ENCODE peak calls at places on chromosomes 3 and 15, in seven cellular contexts. One of them, this sample, is unnamed.
A peak's percentile ranks its signal among the peaks of the same experiment; 100 is the strongest.

GRCh38 chr3:125357837-125358236 is 17.3 kb downstream of the ZNF148 start:
- DNase-seq in thoracic aorta: no peak
- DNase-seq in SK-MEL-5: no peak
- DNase-seq in WERI-Rb-1: no peak
- DNase-seq in NT2/D1: no peak
- DNase-seq in globus pallidus: no peak
- DNase-seq in mesendoderm: no peak
- DNase-seq in this sample: no peak

GRCh38 chr3:176087066-176087697 is 1110.1 kb downstream of the TBL1XR1 start:
- DNase-seq in thoracic aorta: no peak
- DNase-seq in SK-MEL-5: no peak
- DNase-seq in WERI-Rb-1: no peak
- DNase-seq in NT2/D1: no peak
- DNase-seq in globus pallidus: no peak
- DNase-seq in mesendoderm: no peak
- DNase-seq in this sample: no peak

GRCh38 chr3:57820479-57820878 is 64.4 kb downstream of the SLMAP start:
- DNase-seq in thoracic aorta: no peak
- DNase-seq in SK-MEL-5: no peak
- DNase-seq in WERI-Rb-1: no peak
- DNase-seq in NT2/D1: no peak
- DNase-seq in globus pallidus: no peak
- DNase-seq in mesendoderm: peak; percentile 71
- DNase-seq in this sample: no peak

GRCh38 chr3:163547045-163547692 is 1531.1 kb downstream of the SI start:
- DNase-seq in thoracic aorta: no peak
- DNase-seq in SK-MEL-5: no peak
- DNase-seq in WERI-Rb-1: no peak
- DNase-seq in NT2/D1: no peak
- DNase-seq in globus pallidus: no peak
- DNase-seq in mesendoderm: peak; percentile 63
- DNase-seq in this sample: no peak

GRCh38 chr15:78075490-78076230 is 1.9 kb downstream of the TBC1D2B start:
- DNase-seq in thoracic aorta: no peak
- DNase-seq in SK-MEL-5: peak; percentile 41
- DNase-seq in WERI-Rb-1: no peak
- DNase-seq in NT2/D1: peak; percentile 56
- DNase-seq in globus pallidus: no peak
- DNase-seq in mesendoderm: peak; percentile 93
- DNase-seq in this sample: peak; percentile 85

GRCh38 chr3:49333091-49333490 is 6.8 kb downstream of the USP4 start:
- DNase-seq in thoracic aorta: no peak
- DNase-seq in SK-MEL-5: no peak
- DNase-seq in WERI-Rb-1: no peak
- DNase-seq in NT2/D1: no peak
- DNase-seq in globus pallidus: no peak
- DNase-seq in mesendoderm: no peak
- DNase-seq in this sample: no peak

GRCh38 chr15:69628256-69629093 is 175.9 kb downstream of the RPLP1 start:
- DNase-seq in thoracic aorta: no peak
- DNase-seq in SK-MEL-5: no peak
- DNase-seq in WERI-Rb-1: no peak
- DNase-seq in NT2/D1: no peak
- DNase-seq in globus pallidus: no peak
- DNase-seq in mesendoderm: no peak
- DNase-seq in this sample: no peak

GRCh38 chr15:60179786-60180391 is 175.8 kb downstream of the FOXB1 start:
- DNase-seq in thoracic aorta: no peak
- DNase-seq in SK-MEL-5: peak; percentile 60
- DNase-seq in WERI-Rb-1: peak; percentile 33
- DNase-seq in NT2/D1: peak; percentile 30
- DNase-seq in globus pallidus: peak; percentile 49
- DNase-seq in mesendoderm: peak; percentile 49
- DNase-seq in this sample: peak; percentile 9

GRCh38 chr3:21738935-21739334 is 12.1 kb downstream of the ZNF385D start:
- DNase-seq in thoracic aorta: no peak
- DNase-seq in SK-MEL-5: no peak
- DNase-seq in WERI-Rb-1: no peak
- DNase-seq in NT2/D1: no peak
- DNase-seq in globus pallidus: no peak
- DNase-seq in mesendoderm: no peak
- DNase-seq in this sample: no peak

GRCh38 chr3:126262227-126262626 is 81.8 kb upstream of the ALDH1L1 start:
- DNase-seq in thoracic aorta: no peak
- DNase-seq in SK-MEL-5: no peak
- DNase-seq in WERI-Rb-1: no peak
- DNase-seq in NT2/D1: no peak
- DNase-seq in globus pallidus: no peak
- DNase-seq in mesendoderm: no peak
- DNase-seq in this sample: no peak

GRCh38 chr3:88767746-88768145 is 339.7 kb upstream of the EPHA3 start:
- DNase-seq in thoracic aorta: no peak
- DNase-seq in SK-MEL-5: no peak
- DNase-seq in WERI-Rb-1: no peak
- DNase-seq in NT2/D1: no peak
- DNase-seq in globus pallidus: no peak
- DNase-seq in mesendoderm: no peak
- DNase-seq in this sample: no peak

GRCh38 chr15:75156306-75157215 is 45.1 kb upstream of the C15orf39 start:
- DNase-seq in thoracic aorta: no peak
- DNase-seq in SK-MEL-5: no peak
- DNase-seq in WERI-Rb-1: no peak
- DNase-seq in NT2/D1: no peak
- DNase-seq in globus pallidus: no peak
- DNase-seq in mesendoderm: peak; percentile 57
- DNase-seq in this sample: no peak

GRCh38 chr3:44680921-44681455 is 31.5 kb upstream of the ZNF502 start:
- DNase-seq in thoracic aorta: no peak
- DNase-seq in SK-MEL-5: no peak
- DNase-seq in WERI-Rb-1: no peak
- DNase-seq in NT2/D1: no peak
- DNase-seq in globus pallidus: no peak
- DNase-seq in mesendoderm: no peak
- DNase-seq in this sample: no peak

GRCh38 chr3:52056521-52056967 is at the start of gene DUSP7:
- DNase-seq in thoracic aorta: no peak
- DNase-seq in SK-MEL-5: peak; percentile 68
- DNase-seq in WERI-Rb-1: peak; percentile 65
- DNase-seq in NT2/D1: no peak
- DNase-seq in globus pallidus: peak; percentile 86
- DNase-seq in mesendoderm: peak; percentile 63
- DNase-seq in this sample: no peak

GRCh38 chr3:133535971-133536634 is 37.4 kb upstream of the CDV3 start:
- DNase-seq in thoracic aorta: no peak
- DNase-seq in SK-MEL-5: peak; percentile 62
- DNase-seq in WERI-Rb-1: no peak
- DNase-seq in NT2/D1: no peak
- DNase-seq in globus pallidus: peak; percentile 26
- DNase-seq in mesendoderm: no peak
- DNase-seq in this sample: peak; percentile 73

GRCh38 chr3:150379469-150379868 is 28.6 kb upstream of the TSC22D2 start:
- DNase-seq in thoracic aorta: no peak
- DNase-seq in SK-MEL-5: no peak
- DNase-seq in WERI-Rb-1: no peak
- DNase-seq in NT2/D1: no peak
- DNase-seq in globus pallidus: no peak
- DNase-seq in mesendoderm: no peak
- DNase-seq in this sample: no peak

GRCh38 chr3:50450135-50450911 is 53.1 kb downstream of the CACNA2D2 start:
- DNase-seq in thoracic aorta: peak; percentile 54
- DNase-seq in SK-MEL-5: no peak
- DNase-seq in WERI-Rb-1: peak; percentile 26
- DNase-seq in NT2/D1: no peak
- DNase-seq in globus pallidus: peak; percentile 33
- DNase-seq in mesendoderm: no peak
- DNase-seq in this sample: no peak

GRCh38 chr3:172128852-172129251 is 89.5 kb downstream of the FNDC3B start:
- DNase-seq in thoracic aorta: no peak
- DNase-seq in SK-MEL-5: no peak
- DNase-seq in WERI-Rb-1: no peak
- DNase-seq in NT2/D1: no peak
- DNase-seq in globus pallidus: no peak
- DNase-seq in mesendoderm: no peak
- DNase-seq in this sample: no peak